ENCODE peak calls at places on chromosomes 2 and 18, in five cellular contexts. Z is thyroid gland; N is sigmoid colon; J is CD4-positive, alpha-beta T cell; S is ovary. R is an unnamed sample.

GRCh38 chr2:136008205-136008865 is 22.9 kb upstream of the DARS1 start:
- DNase-seq in S (no peak), N (peak; percentile 72), J (peak; percentile 51), Z (peak; percentile 11), R (peak; percentile 70)

GRCh38 chr2:97935719-97936161 is 60.0 kb downstream of the TMEM131 start:
- DNase-seq in S (no peak), Z (no peak), J (no peak), N (no peak), R (no peak)

GRCh38 chr2:133193544-133193943 is 374.7 kb downstream of the NCKAP5 start:
- DNase-seq in J (no peak), S (no peak), N (no peak), Z (no peak), R (no peak)

GRCh38 chr18:36294031-36294430 is 3.5 kb upstream of the FHOD3 start:
- DNase-seq in J (no peak), S (no peak), Z (no peak), N (no peak), R (no peak)

GRCh38 chr18:58784601-58785137 is 80.0 kb upstream of the ZNF532 start:
- DNase-seq in N (no peak), J (no peak), S (no peak), Z (no peak), R (no peak)

GRCh38 chr2:144217853-144218633 is 301.9 kb downstream of the ZEB2 start:
- DNase-seq in N (no peak), J (no peak), Z (no peak), S (no peak), R (no peak)

GRCh38 chr18:50038448-50038847 is 156.5 kb downstream of the MYO5B start:
- DNase-seq in N (no peak), Z (no peak), J (no peak), S (no peak), R (no peak)

GRCh38 chr2:233267516-233268245 is 16.2 kb downstream of the ATG16L1 start:
- DNase-seq in S (no peak), N (no peak), Z (no peak), J (peak; percentile 86), R (peak; percentile 58)

GRCh38 chr18:10135302-10135926 is 221.6 kb downstream of the VAPA start:
- DNase-seq in S (no peak), Z (no peak), N (no peak), J (no peak), R (no peak)

GRCh38 chr18:74450626-74451025 is 6.5 kb downstream of the DIPK1C start:
- DNase-seq in J (no peak), Z (no peak), N (no peak), S (no peak), R (no peak)

GRCh38 chr2:222052934-222053367 is 245.8 kb downstream of the PAX3 start:
- DNase-seq in N (no peak), S (no peak), Z (peak; percentile 11), J (no peak), R (no peak)

GRCh38 chr2:26807788-26808460 is 22.1 kb downstream of the CENPA start:
- DNase-seq in Z (no peak), J (no peak), N (no peak), S (peak; percentile 53), R (no peak)

GRCh38 chr2:2022941-2023586 is 278.7 kb upstream of the PXDN start:
- DNase-seq in S (no peak), Z (no peak), J (no peak), N (no peak), R (no peak)

GRCh38 chr2:40668435-40668834 is 216.5 kb upstream of the SLC8A1 start:
- DNase-seq in J (no peak), Z (no peak), N (peak; percentile 70), S (peak; percentile 10), R (no peak)

GRCh38 chr2:7838636-7839035 is 843.2 kb upstream of the ID2 start:
- DNase-seq in J (no peak), S (no peak), Z (no peak), N (no peak), R (no peak)
- TF ChIP-seq CTCF in J (no peak), S (no peak), Z (no peak), N (no peak), R (no peak)

GRCh38 chr2:36706021-36706328 is 9.5 kb downstream of the VIT start:
- DNase-seq in S (no peak), J (no peak), Z (no peak), N (no peak), R (no peak)

GRCh38 chr2:36707050-36707449 is 10.5 kb downstream of the VIT start:
- DNase-seq in Z (no peak), N (no peak), S (no peak), J (no peak), R (no peak)

GRCh38 chr2:36706451-36706850 is 9.9 kb downstream of the VIT start:
- DNase-seq in J (no peak), Z (no peak), S (no peak), N (no peak), R (no peak)

GRCh38 chr2:36705326-36706020 is 9.0 kb downstream of the VIT start:
- DNase-seq in J (no peak), N (no peak), S (no peak), Z (no peak), R (no peak)

DNA sequence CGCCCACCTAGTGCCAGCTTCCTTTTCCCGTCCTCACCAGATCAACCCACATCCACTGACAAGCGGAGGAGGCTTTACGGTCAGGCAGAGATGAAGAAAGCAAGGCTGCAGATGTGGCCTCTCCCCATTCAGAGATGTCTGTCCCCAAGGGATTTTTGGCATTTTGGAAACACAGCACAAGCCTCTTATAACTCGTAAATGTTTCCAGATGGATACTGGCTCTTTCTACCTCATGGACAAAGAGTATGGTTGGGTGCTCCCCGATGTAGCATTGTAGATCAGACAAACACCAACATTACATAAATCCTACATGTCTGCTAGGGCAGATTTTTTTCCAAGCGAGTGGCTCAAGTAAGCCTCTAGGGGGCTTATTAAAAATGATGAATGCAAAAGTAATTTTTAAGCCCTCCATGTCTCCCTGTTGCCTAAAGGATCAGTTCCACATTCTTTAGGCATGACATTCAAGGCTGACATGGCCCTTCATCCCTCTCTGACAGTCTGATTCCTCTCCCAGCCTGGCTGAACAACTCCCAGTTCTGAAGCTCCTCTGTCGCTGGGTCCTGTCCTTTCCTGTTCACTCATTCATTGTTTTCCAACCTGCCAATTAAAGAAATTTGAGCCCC is 11.7 kb downstream of the VIT start:
- DNase-seq in N (no peak), J (no peak), Z (no peak), S (no peak), R (no peak)
- TF ChIP-seq CTCF in N (no peak), J (no peak), Z (no peak), S (no peak), R (no peak)

DNA sequence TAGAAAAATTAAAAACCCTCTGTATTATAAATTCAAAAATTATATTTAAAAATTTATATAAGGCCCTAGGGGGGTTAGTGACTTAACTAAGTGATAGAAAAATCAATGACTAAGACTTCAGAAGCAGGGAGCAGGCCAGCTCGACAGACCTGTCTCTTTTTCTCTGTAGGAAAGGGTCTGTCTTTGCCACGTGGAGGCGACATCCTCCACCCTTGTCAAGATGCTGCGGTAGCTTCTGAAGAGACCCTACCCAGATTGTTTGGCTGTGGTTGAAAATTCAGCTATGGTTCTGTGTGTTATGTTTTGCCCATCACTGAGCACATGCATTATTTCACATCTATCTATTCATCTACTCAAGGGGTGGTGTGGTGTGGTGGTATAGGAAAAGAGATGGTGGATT is 8.2 kb upstream of the SLC4A3 start:
- DNase-seq in J (no peak), Z (no peak), S (no peak), N (no peak), R (no peak)
- TF ChIP-seq CTCF in J (no peak), Z (no peak), S (no peak), N (no peak), R (no peak)

DNA sequence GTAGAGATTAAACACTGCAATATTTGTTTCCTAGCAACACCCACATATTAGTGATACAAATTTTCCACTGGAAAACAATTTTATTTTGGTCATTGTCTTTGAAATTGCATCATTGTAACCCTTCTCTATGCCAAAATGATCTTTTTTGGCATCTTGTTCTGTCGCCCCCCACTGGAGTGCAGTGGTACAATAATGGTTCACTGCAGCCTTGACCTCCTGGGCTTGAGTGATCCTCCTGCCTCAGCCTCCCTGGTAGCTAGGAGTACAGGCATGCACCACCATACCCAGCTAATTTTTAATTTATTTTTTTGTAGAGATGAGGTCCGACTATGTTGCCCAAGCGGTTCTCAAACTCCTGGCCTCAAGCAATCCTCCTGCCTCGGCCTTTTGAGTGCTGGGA is 117.4 kb downstream of the PIK3C3 start:
- DNase-seq in J (no peak), N (no peak), S (no peak), Z (no peak), R (no peak)
- TF ChIP-seq CTCF in J (no peak), N (no peak), S (no peak), Z (no peak), R (no peak)

GRCh38 chr2:128755693-128756371 is 437.2 kb upstream of the HS6ST1 start:
- DNase-seq in Z (no peak), S (no peak), N (no peak), J (no peak), R (no peak)
- TF ChIP-seq CTCF in Z (no peak), S (no peak), N (no peak), J (no peak), R (no peak)

GRCh38 chr2:58767833-58768726 is 527.0 kb upstream of the FANCL start:
- DNase-seq in J (no peak), S (no peak), N (no peak), Z (no peak), R (no peak)

GRCh38 chr2:58764321-58765099 is 523.4 kb upstream of the FANCL start:
- DNase-seq in J (no peak), S (no peak), Z (no peak), N (no peak), R (no peak)

GRCh38 chr2:58757971-58758370 is 516.8 kb upstream of the FANCL start:
- DNase-seq in S (no peak), N (no peak), Z (peak; percentile 6), J (no peak), R (no peak)

DNA sequence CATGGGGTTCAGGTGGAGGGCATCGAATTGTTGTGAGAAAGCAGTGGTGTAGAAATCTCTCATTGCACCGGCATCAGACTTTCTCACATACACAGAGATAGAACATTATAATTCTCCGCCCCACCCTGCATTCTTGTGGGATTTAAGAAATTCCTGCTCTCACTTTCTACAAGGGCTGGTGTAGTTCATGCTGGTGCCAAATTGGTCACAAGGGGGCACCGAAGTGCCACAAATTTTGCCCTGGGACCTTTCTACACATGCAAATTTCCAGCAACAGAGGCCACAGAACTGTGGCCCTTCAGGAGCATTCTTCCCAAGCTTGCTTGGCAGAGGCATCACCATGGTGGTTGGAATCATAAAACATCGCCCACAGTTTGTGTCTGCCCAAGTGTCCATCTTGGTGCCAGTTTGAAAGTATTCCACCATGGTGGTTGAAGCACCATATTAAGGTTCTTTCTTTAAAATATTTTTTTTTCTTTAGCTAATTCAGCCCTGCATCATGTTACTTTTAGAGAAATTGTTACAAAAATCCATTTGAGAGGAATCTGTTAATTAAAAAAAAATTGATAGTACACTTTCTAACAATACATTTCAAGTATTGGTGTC is 521.2 kb upstream of the FANCL start:
- DNase-seq in S (no peak), J (no peak), N (no peak), Z (peak; percentile 39), R (no peak)
- TF ChIP-seq CTCF in S (no peak), J (no peak), N (peak; percentile 52), Z (peak; percentile 10), R (no peak)

DNA sequence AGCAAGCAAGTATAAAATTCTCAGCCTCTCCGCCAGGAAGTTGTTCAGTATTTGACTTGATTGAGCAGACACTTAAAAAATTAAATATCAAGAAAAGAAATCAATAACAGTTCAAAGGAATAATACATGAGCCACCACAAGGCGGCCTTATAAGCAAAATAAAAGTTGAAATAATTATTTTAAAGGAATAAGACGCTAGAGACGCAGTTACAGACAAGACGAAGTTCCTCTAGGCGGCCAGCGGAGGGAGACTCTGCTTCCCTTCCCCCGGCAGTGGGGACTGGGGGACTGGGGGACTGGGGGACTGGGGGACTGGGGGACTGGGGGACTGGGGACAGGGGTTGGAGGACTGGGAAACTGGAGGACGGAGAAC is 524 bp downstream of the CCDC178 start:
- DNase-seq in N (peak; percentile 66), S (peak; percentile 63), Z (peak; percentile 58), J (no peak), R (no peak)
- TF ChIP-seq CTCF in N (no peak), S (peak; percentile 47), Z (peak; percentile 24), J (no peak), R (no peak)

R was measured in natural killer cell.